ENCODE peak calls at places on chromosomes 11 and 22, in nine cellular contexts. B is neural progenitor cell, R is keratinocyte, C is SK-N-SH, K is GM23248, J is HCT116, F is neuronal stem cell, L is OCI-LY7, N is fibroblast of lung. M is an unnamed sample. For H3K36me3 and H3K4me1, the result is how much of the 10 kb centered on the place peaks cover.

GRCh38 chr11:35321111-35321510 is 98.2 kb downstream of the SLC1A2 start:
- DNase-seq in B (no peak), R (no peak), C (no peak), K (no peak), J (no peak), F (no peak), L (no peak), N (no peak), M (no peak)

GRCh38 chr22:39179841-39180335 is 27.4 kb upstream of the CBX7 start:
- DNase-seq in B (peak), R (no peak), C (no peak), K (no peak), J (no peak), F (no peak), L (no peak), N (no peak), M (no peak)

GRCh38 chr11:117816151-117816741 is 8.3 kb downstream of the FXYD2 start:
- DNase-seq in B (peak), R (no peak), C (peak), K (peak), J (no peak), F (peak), L (no peak), N (peak), M (no peak)

GRCh38 chr22:27802389-27803079 is 978 bp upstream of the MN1 start:
- DNase-seq in B (no peak), R (no peak), C (no peak), K (no peak), J (no peak), F (no peak), L (no peak), N (no peak), M (no peak)

GRCh38 chr22:49967333-49968241 is 7.0 kb downstream of the PIM3 start:
- DNase-seq in B (peak), R (no peak), C (peak), K (peak), J (no peak), F (no peak), L (peak), N (peak), M (peak)

GRCh38 chr11:1503708-1504104 is 17.1 kb upstream of the MOB2 start:
- DNase-seq in B (no peak), R (no peak), C (peak), K (peak), J (no peak), F (no peak), L (no peak), N (no peak), M (no peak)

GRCh38 chr22:49535126-49535525 is 292.5 kb downstream of the BRD1 start:
- DNase-seq in B (no peak), R (no peak), C (no peak), K (no peak), J (no peak), F (no peak), L (no peak), N (no peak), M (no peak)

GRCh38 chr11:121500275-121500674 is 47.5 kb upstream of the SORL1-AS1 start:
- DNase-seq in B (no peak), R (no peak), C (no peak), K (no peak), J (no peak), F (no peak), L (no peak), N (no peak), M (no peak)

GRCh38 chr11:396948-397548 is 3.0 kb downstream of the PKP3 start:
- DNase-seq in B (no peak), R (no peak), C (peak), K (peak), J (no peak), F (no peak), L (no peak), N (peak), M (peak)

GRCh38 chr11:86519064-86519911 is 144.6 kb downstream of the CCDC81 start:
- DNase-seq in B (no peak), R (no peak), C (no peak), K (peak), J (no peak), F (no peak), L (no peak), N (peak), M (no peak)

GRCh38 chr11:976431-977160 is 50.9 kb downstream of the AP2A2 start:
- DNase-seq in B (no peak), R (no peak), C (no peak), K (peak), J (no peak), F (no peak), L (no peak), N (peak), M (no peak)

GRCh38 chr11:31643831-31644230 is 134.3 kb downstream of the ELP4 start:
- DNase-seq in B (no peak), R (no peak), C (no peak), K (peak), J (no peak), F (no peak), L (no peak), N (peak), M (no peak)

GRCh38 chr11:46658259-46658658 is 40.9 kb downstream of the ATG13 start:
- DNase-seq in B (no peak), R (no peak), C (no peak), K (peak), J (no peak), F (no peak), L (no peak), N (peak), M (no peak)

GRCh38 chr11:133956650-133957633 is at the start of gene IGSF9B:
- DNase-seq in B (peak), R (no peak), C (peak), K (peak), J (peak), F (peak), L (peak), N (peak), M (peak)

GRCh38 chr11:63802637-63803414 is 10.4 kb upstream of the SPINDOC start:
- DNase-seq in B (no peak), R (peak), C (no peak), K (peak), J (peak), F (peak), L (no peak), N (peak), M (no peak)

GRCh38 chr11:120354068-120354467 is 17.9 kb downstream of the ARHGEF12 start:
- DNase-seq in B (no peak), R (no peak), C (no peak), K (no peak), J (no peak), F (no peak), L (no peak), N (no peak), M (no peak)

DNA sequence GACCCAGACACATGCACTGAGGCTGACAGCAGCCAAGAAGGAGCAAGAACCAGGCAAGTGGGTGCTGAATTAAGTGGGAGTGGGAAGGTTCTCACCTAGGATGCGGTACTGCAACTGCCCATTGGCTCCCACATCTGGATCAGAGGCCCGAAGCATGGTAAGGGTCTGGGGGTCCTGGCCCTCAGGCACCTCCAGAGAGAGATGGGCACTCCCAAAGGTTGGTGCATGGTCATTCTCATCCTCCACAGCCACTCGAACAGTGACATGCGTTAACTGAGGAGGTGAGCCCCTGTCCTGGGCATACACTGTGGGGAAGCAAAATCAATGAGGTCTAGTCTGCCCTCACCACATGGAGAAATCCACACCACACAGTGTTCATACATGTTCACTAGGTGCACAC is 9.3 kb upstream of the TPP1 start:
- DNase-seq in B (no peak), R (no peak), C (no peak), K (no peak), J (no peak), F (no peak), L (no peak), N (no peak), M (no peak)
- H3K36me3 ChIP-seq in B (under half), R (under half), C (under half), K (under half), J (under half), F (under half), L (under half), N (under half), M (under half)

GRCh38 chr11:128494418-128495332 is 92.7 kb downstream of the ETS1 start:
- DNase-seq in B (no peak), R (no peak), C (no peak), K (no peak), J (no peak), F (no peak), L (no peak), N (no peak), M (peak)
- H3K4me1 ChIP-seq in B (under half), R (half or more), C (half or more), K (half or more), J (under half), F (under half), L (half or more), N (half or more), M (under half)

GRCh38 chr11:82996966-82997606 is 74.6 kb downstream of the RAB30 start:
- DNase-seq in B (no peak), R (no peak), C (no peak), K (no peak), J (no peak), F (no peak), L (peak), N (no peak), M (peak)
- H2AFZ ChIP-seq in B (no peak), R (peak), C (no peak), K (no peak), J (no peak), F (no peak), L (no peak), N (no peak), M (no peak)

DNA sequence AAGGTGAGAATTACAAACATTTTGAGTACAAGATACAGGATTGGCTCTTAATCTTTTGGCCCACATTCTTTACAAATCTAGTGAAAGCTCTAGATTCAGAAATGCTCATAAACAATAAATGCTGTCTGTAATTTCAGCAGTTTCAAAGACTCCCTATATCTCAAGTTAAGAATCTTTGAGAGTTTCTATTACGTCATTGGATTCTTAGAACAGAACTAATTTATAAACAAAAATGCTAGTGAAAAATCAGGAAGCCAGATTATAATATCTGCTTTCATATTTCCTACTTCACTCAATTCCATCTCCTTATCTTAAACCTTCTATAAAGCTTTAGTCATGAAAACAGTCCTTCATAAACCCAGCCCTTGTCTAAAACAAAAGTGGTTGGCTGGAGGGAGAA is 32.1 kb downstream of the CTSC start:
- DNase-seq in B (no peak), R (no peak), C (no peak), K (no peak), J (no peak), F (no peak), L (no peak), N (no peak), M (no peak)
- H3K36me3 ChIP-seq in B (under half), R (under half), C (under half), K (under half), J (under half), F (under half), L (half or more), N (under half), M (under half)

GRCh38 chr11:2990617-2991476 is 1.3 kb downstream of the NAP1L4 start:
- DNase-seq in B (peak), R (no peak), C (no peak), K (peak), J (no peak), F (no peak), L (peak), N (no peak), M (peak)

GRCh38 chr11:2987881-2988280 is 4.2 kb downstream of the NAP1L4 start:
- DNase-seq in B (no peak), R (no peak), C (no peak), K (peak), J (no peak), F (no peak), L (no peak), N (no peak), M (peak)

GRCh38 chr11:2989551-2989950 is 2.6 kb downstream of the NAP1L4 start:
- DNase-seq in B (no peak), R (no peak), C (no peak), K (no peak), J (no peak), F (no peak), L (peak), N (no peak), M (peak)

GRCh38 chr11:2988361-2988762 is 3.8 kb downstream of the NAP1L4 start:
- DNase-seq in B (no peak), R (no peak), C (no peak), K (no peak), J (no peak), F (no peak), L (no peak), N (no peak), M (peak)

GRCh38 chr11:2988996-2989395 is 3.1 kb downstream of the NAP1L4 start:
- DNase-seq in B (no peak), R (no peak), C (no peak), K (peak), J (no peak), F (no peak), L (peak), N (no peak), M (peak)
- H3K4me1 ChIP-seq in B (under half), R (under half), C (under half), K (under half), J (under half), F (under half), L (under half), N (under half), M (under half)

DNA sequence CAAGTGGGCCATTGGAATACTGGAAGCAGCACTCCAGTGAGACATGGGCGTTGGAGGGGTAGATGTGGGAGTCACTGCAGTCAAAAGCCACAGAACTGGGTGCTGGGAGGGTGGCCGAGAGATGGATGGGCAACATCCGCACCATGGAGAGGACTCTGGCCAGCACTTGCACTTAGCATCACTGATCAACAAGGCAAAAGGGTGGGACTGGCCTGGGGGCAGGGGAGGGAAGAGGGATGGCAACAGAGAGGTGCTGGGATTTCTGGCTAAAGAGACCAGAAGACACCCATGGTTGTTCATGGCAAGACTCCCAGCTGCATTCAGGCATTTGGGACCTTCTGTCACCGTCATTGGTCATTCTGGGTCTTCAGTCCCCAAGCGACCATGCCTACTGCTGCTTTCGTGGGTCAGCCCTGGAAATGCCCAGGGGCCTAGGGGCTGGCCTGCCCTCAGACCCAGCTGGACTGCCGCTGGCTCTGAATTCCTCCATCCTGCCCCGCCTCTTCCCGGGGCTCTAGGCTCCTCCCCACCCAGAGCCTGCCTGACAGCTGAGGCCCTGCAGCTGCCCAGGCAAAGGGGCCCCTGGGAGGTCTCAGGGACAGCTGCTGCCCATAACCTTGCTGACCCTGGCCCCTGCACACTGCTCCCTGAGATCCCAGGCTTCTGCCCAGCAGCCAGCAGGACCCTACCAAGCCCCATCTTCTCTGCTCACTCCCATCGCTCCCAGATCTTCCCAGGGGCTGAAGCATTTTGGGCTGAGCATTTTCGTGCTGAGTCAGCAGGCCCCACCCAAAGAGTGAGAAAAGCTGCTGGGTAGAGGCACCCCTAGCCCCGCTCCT is 13.0 kb upstream of the CDC42EP2 start:
- DNase-seq in B (peak), R (no peak), C (peak), K (no peak), J (no peak), F (no peak), L (no peak), N (peak), M (no peak)
- H2AFZ ChIP-seq in B (no peak), R (no peak), C (no peak), K (no peak), J (no peak), F (peak), L (no peak), N (no peak), M (no peak)

DNA sequence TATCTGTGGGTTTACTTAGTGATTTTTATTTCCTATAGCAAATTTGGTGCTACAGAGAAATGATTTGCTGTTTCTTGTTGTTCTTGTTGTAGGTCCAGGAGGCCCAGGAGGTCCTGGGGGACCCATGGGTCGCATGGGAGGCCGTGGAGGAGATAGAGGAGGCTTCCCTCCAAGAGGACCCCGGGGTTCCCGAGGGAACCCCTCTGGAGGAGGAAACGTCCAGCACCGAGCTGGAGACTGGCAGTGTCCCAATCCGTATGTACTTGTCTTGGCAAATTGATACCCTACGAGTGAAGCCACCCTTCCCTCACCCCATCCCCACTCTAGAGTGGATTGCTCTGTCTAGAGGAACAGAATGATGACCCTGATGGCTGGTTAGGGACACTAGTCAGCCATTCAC is 7.8 kb upstream of the GAS2L1 start:
- DNase-seq in B (no peak), R (no peak), C (no peak), K (no peak), J (no peak), F (no peak), L (no peak), N (no peak), M (no peak)
- H3K36me3 ChIP-seq in B (under half), R (under half), C (half or more), K (half or more), J (under half), F (half or more), L (half or more), N (under half), M (under half)

GRCh38 chr22:42152661-42153270 is 22.2 kb upstream of the CYP2D6 start:
- DNase-seq in B (no peak), R (no peak), C (no peak), K (no peak), J (no peak), F (no peak), L (no peak), N (no peak), M (no peak)
- H3K4me1 ChIP-seq in B (under half), R (under half), C (under half), K (under half), J (under half), F (under half), L (under half), N (under half), M (under half)

DNA sequence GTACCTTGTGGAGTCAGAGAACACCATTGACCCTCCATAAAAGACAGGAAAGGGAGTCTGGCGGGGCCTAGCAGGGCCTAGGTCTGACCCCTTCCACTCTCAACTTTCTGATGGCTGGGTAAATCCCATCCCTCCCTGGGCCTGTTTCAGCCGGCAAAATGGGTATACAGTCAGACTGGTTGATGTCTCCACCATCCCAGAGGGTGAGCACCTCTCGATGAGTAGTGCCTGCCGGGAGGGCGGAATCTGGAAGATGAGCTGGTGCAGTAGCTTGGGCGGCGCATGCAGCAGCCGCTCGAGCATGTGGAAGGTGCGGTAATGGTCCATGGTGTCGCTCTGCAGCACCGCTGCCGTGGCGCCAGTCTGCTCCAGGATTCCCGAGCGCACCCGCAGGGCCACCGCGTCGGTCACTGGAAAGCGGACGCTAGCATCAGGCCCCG is 528 bp downstream of the FIBP start:
- DNase-seq in B (no peak), R (no peak), C (no peak), K (peak), J (no peak), F (no peak), L (no peak), N (no peak), M (peak)
- H2AFZ ChIP-seq in B (peak), R (peak), C (peak), K (peak), J (no peak), F (peak), L (peak), N (no peak), M (peak)